ENCODE peak calls at places on chromosome 19, in six cellular contexts. K, M, L, T, B and G are unnamed samples.

GRCh38 chr19:12937243-12938053 is 961 bp upstream of the CALR start:
- DNase-seq in T (peak), L (peak), B (peak), K (peak), M (no peak), G (no peak)

GRCh38 chr19:31185261-31185660 is 164.0 kb downstream of the TSHZ3 start:
- DNase-seq in T (no peak), M (no peak), K (no peak), B (no peak), L (no peak), G (no peak)

GRCh38 chr19:4267101-4267900 is 11.8 kb upstream of the SHD start:
- DNase-seq in M (peak), K (peak), B (peak), L (peak), T (peak), G (no peak)

GRCh38 chr19:3506384-3507340 is 551 bp downstream of the FZR1 start:
- DNase-seq in K (no peak), B (peak), M (peak), L (peak), T (no peak), G (no peak)

GRCh38 chr19:13104848-13105646 is 2.4 kb upstream of the LYL1 start:
- DNase-seq in B (no peak), M (no peak), L (peak), T (no peak), K (no peak), G (no peak)

GRCh38 chr19:29777916-29778315 is 33.9 kb upstream of the CCNE1 start:
- DNase-seq in M (no peak), L (no peak), B (no peak), T (no peak), K (no peak), G (no peak)

GRCh38 chr19:47111081-47111589 is 2.4 kb downstream of the ZC3H4 start:
- DNase-seq in M (peak), T (no peak), L (peak), B (no peak), K (no peak), G (no peak)

GRCh38 chr19:5407356-5407755 is 47.9 kb upstream of the ZNRF4 start:
- DNase-seq in M (no peak), K (peak), L (peak), B (peak), T (no peak), G (no peak)

GRCh38 chr19:17171874-17172273 is 43.3 kb upstream of the USE1 start:
- DNase-seq in T (no peak), L (no peak), B (no peak), M (no peak), K (no peak), G (no peak)

GRCh38 chr19:41551212-41551610 is 24.8 kb upstream of the CEACAM21 start:
- DNase-seq in B (no peak), L (peak), T (no peak), M (no peak), K (no peak), G (no peak)

GRCh38 chr19:44151491-44151890 is 10.1 kb downstream of the ZNF234 start:
- DNase-seq in M (no peak), K (no peak), T (no peak), L (no peak), B (no peak), G (no peak)

GRCh38 chr19:49114630-49115363 is 627 bp downstream of the LIN7B start:
- DNase-seq in M (peak), T (peak), L (no peak), K (no peak), B (peak), G (no peak)

GRCh38 chr19:1248454-1249297 is at the start of gene MIDN:
- DNase-seq in M (peak), L (peak), B (peak), T (peak), K (peak), G (peak)

GRCh38 chr19:53812335-53812734 is 11.8 kb downstream of the NLRP12 start:
- DNase-seq in K (peak), L (no peak), M (no peak), T (no peak), B (no peak), G (no peak)

GRCh38 chr19:52369463-52370340 is at the start of gene ZNF880:
- DNase-seq in B (peak), K (peak), L (peak), T (no peak), M (peak), G (peak)

GRCh38 chr19:1249298-1249989 is 1.1 kb downstream of the MIDN start:
- DNase-seq in T (peak), B (peak), L (peak), M (peak), K (peak), G (peak)

GRCh38 chr19:18291019-18291524 is 9.7 kb upstream of the JUND start:
- DNase-seq in T (no peak), L (peak), K (no peak), M (no peak), B (no peak), G (no peak)

GRCh38 chr19:19399733-19400438 is 5.6 kb upstream of the GATAD2A start:
- DNase-seq in L (no peak), T (no peak), M (no peak), K (no peak), B (peak), G (no peak)

GRCh38 chr19:17686027-17686511 is 2.1 kb downstream of the UNC13A start:
- DNase-seq in T (no peak), M (no peak), L (no peak), B (peak), K (peak), G (no peak)

GRCh38 chr19:13022859-13023636 is 27.8 kb downstream of the NFIX start:
- DNase-seq in M (no peak), T (peak), B (peak), L (peak), K (no peak), G (peak)

GRCh38 chr19:49791776-49792445 is 21.2 kb downstream of the FUZ start:
- DNase-seq in B (no peak), K (no peak), L (no peak), M (no peak), T (no peak), G (no peak)

GRCh38 chr19:55076321-55076720 is 652 bp downstream of the EPS8L1 start:
- DNase-seq in B (no peak), K (no peak), T (no peak), M (no peak), L (no peak), G (no peak)

GRCh38 chr19:34319785-34320184 is 45.2 kb upstream of the GPI start:
- DNase-seq in B (no peak), L (no peak), K (no peak), T (no peak), M (no peak), G (no peak)

GRCh38 chr19:52748336-52748950 is 13.6 kb upstream of the ZNF611 start:
- DNase-seq in M (no peak), T (no peak), L (peak), K (peak), B (no peak), G (no peak)

GRCh38 chr19:41364546-41365391 is 820 bp upstream of the B9D2 start:
- DNase-seq in B (no peak), T (peak), L (peak), K (no peak), M (no peak), G (no peak)

GRCh38 chr19:49887653-49888477 is 8.8 kb downstream of the IL4I1 start:
- DNase-seq in T (peak), B (no peak), K (no peak), M (no peak), L (peak), G (no peak)

GRCh38 chr19:33350538-33351309 is 22.8 kb upstream of the CEBPG start:
- DNase-seq in L (no peak), T (no peak), B (peak), K (peak), M (no peak), G (no peak)

GRCh38 chr19:44701228-44701627 is 2.3 kb downstream of the CEACAM16 start:
- DNase-seq in L (no peak), K (no peak), B (no peak), M (no peak), T (no peak), G (no peak)

GRCh38 chr19:55437410-55437809 is 5.7 kb downstream of the SHISA7 start:
- DNase-seq in L (no peak), B (peak), T (no peak), M (no peak), K (peak), G (peak)

GRCh38 chr19:50639121-50640112 is at the start of gene SYT3:
- DNase-seq in T (peak), M (peak), K (peak), L (peak), B (peak), G (peak)

GRCh38 chr19:31562916-31563626 is 213.8 kb upstream of the TSHZ3 start:
- DNase-seq in T (no peak), L (no peak), K (no peak), B (no peak), M (no peak), G (no peak)

GRCh38 chr19:14472202-14472961 is 2.8 kb downstream of the PTGER1 start:
- DNase-seq in L (peak), K (peak), T (no peak), B (no peak), M (peak), G (no peak)

GRCh38 chr19:3606174-3606689 is 443 bp downstream of the TBXA2R start:
- DNase-seq in M (peak), T (no peak), L (no peak), B (no peak), K (no peak), G (no peak)